ENCODE peak calls at places on chromosome 4, in ten cellular contexts. H is astrocyte of the spinal cord; O is CD8-positive, alpha-beta T cell; C is cardiac muscle cell; S is kidney; U is GM10248; K is NB4; G is WTC11; W is heart left ventricle; M is fibroblast of villous mesenchyme. A is an unnamed sample.

GRCh38 chr4:140884431-140885058 is 128.4 kb upstream of the TBC1D9 start:
- DNase-seq in M (peak), C (peak), O (no peak), H (peak), S (no peak), U (peak), W (peak), K (peak), G (peak), A (peak)

GRCh38 chr4:104749062-104749461 is 254.4 kb upstream of the CXXC4 start:
- DNase-seq in K (peak), S (no peak), W (no peak), G (no peak), C (no peak), M (no peak), O (no peak), H (no peak), U (no peak), A (no peak)

GRCh38 chr4:119652978-119653377 is 24.4 kb upstream of the PDE5A start:
- DNase-seq in C (no peak), S (no peak), M (no peak), K (no peak), W (no peak), G (no peak), H (peak), O (no peak), U (no peak), A (no peak)

GRCh38 chr4:86959588-86960500 is 25.0 kb downstream of the AFF1 start:
- DNase-seq in H (no peak), G (peak), S (no peak), O (no peak), W (no peak), C (peak), U (no peak), M (no peak), K (peak), A (no peak)

GRCh38 chr4:186669159-186669720 is 54.4 kb downstream of the FAT1 start:
- DNase-seq in O (no peak), H (peak), S (no peak), G (peak), K (peak), M (peak), W (peak), U (no peak), C (peak), A (no peak)

GRCh38 chr4:71268156-71268555 is 70.7 kb upstream of the SLC4A4 start:
- DNase-seq in H (no peak), K (no peak), M (no peak), G (no peak), U (no peak), C (peak), S (no peak), W (no peak), O (no peak), A (no peak)

GRCh38 chr4:62204136-62204535 is 1004.0 kb downstream of the ADGRL3 start:
- DNase-seq in S (no peak), G (no peak), C (no peak), O (no peak), U (no peak), H (no peak), K (no peak), M (no peak), W (no peak), A (no peak)

GRCh38 chr4:169147217-169147616 is 123.5 kb downstream of the SH3RF1 start:
- DNase-seq in K (no peak), S (no peak), C (no peak), G (no peak), H (peak), M (no peak), W (no peak), O (no peak), U (no peak), A (no peak)

GRCh38 chr4:3740256-3740655 is 25.9 kb upstream of the ADRA2C start:
- DNase-seq in W (no peak), S (no peak), U (no peak), O (no peak), G (no peak), M (no peak), K (peak), C (no peak), H (no peak), A (no peak)

GRCh38 chr4:169621754-169622481 is 1.5 kb downstream of the CLCN3 start:
- DNase-seq in C (no peak), U (no peak), W (no peak), K (peak), G (no peak), O (no peak), M (peak), S (no peak), H (peak), A (no peak)

GRCh38 chr4:20773144-20773997 is 73.1 kb downstream of the PACRGL start:
- DNase-seq in G (peak), U (peak), K (peak), H (peak), O (no peak), M (peak), C (peak), W (no peak), S (no peak), A (no peak)

GRCh38 chr4:2898001-2898400 is 54.4 kb downstream of the ADD1 start:
- DNase-seq in H (no peak), M (no peak), C (no peak), K (no peak), W (no peak), O (no peak), U (no peak), S (no peak), G (no peak), A (no peak)

GRCh38 chr4:182190306-182190705 is 52.9 kb upstream of the TENM3 start:
- DNase-seq in S (no peak), O (no peak), C (peak), W (no peak), G (no peak), U (no peak), M (no peak), K (no peak), H (no peak), A (no peak)

GRCh38 chr4:98794565-98795205 is 134.2 kb downstream of the EIF4E start:
- DNase-seq in M (peak), S (no peak), W (no peak), G (no peak), O (no peak), C (peak), U (no peak), K (peak), H (peak), A (no peak)

GRCh38 chr4:43360296-43360695 is 467.8 kb downstream of the GRXCR1 start:
- DNase-seq in H (no peak), U (no peak), W (no peak), G (no peak), K (no peak), C (no peak), O (no peak), M (no peak), S (no peak), A (no peak)

GRCh38 chr4:33052241-33052640 is 2332.1 kb downstream of the PCDH7 start:
- DNase-seq in U (no peak), K (no peak), G (no peak), M (peak), W (no peak), H (no peak), S (no peak), O (no peak), C (no peak), A (no peak)

GRCh38 chr4:151933122-151933827 is 172.5 kb upstream of the GATB start:
- DNase-seq in W (peak), H (no peak), G (no peak), U (no peak), O (no peak), C (no peak), S (no peak), K (peak), M (no peak), A (no peak)
- TF ChIP-seq CTCF in W (no peak), H (no peak), G (no peak), U (no peak), O (no peak), C (no peak), S (no peak), K (no peak), M (no peak), A (no peak)

GRCh38 chr4:112895785-112896184 is 153.7 kb upstream of the ANK2 start:
- DNase-seq in O (no peak), H (peak), G (peak), M (no peak), C (no peak), K (no peak), S (no peak), W (no peak), U (no peak), A (no peak)

GRCh38 chr4:112898357-112899141 is 150.9 kb upstream of the ANK2 start:
- DNase-seq in U (no peak), W (no peak), C (no peak), M (no peak), O (no peak), S (no peak), G (no peak), H (peak), K (no peak), A (no peak)

GRCh38 chr4:112894951-112895350 is 154.5 kb upstream of the ANK2 start:
- DNase-seq in G (no peak), U (no peak), C (no peak), W (no peak), M (no peak), K (no peak), O (no peak), S (no peak), H (no peak), A (no peak)

GRCh38 chr4:112896326-112896892 is 153.0 kb upstream of the ANK2 start:
- DNase-seq in S (no peak), C (no peak), G (no peak), K (no peak), M (no peak), O (no peak), H (no peak), W (no peak), U (no peak), A (no peak)

GRCh38 chr4:112897548-112897947 is 151.9 kb upstream of the ANK2 start:
- DNase-seq in G (peak), H (no peak), W (no peak), S (no peak), U (no peak), O (no peak), M (no peak), K (no peak), C (peak), A (no peak)
- TF ChIP-seq CTCF in G (no peak), H (no peak), W (no peak), S (no peak), U (no peak), O (no peak), M (no peak), K (no peak), C (no peak), A (no peak)

DNA sequence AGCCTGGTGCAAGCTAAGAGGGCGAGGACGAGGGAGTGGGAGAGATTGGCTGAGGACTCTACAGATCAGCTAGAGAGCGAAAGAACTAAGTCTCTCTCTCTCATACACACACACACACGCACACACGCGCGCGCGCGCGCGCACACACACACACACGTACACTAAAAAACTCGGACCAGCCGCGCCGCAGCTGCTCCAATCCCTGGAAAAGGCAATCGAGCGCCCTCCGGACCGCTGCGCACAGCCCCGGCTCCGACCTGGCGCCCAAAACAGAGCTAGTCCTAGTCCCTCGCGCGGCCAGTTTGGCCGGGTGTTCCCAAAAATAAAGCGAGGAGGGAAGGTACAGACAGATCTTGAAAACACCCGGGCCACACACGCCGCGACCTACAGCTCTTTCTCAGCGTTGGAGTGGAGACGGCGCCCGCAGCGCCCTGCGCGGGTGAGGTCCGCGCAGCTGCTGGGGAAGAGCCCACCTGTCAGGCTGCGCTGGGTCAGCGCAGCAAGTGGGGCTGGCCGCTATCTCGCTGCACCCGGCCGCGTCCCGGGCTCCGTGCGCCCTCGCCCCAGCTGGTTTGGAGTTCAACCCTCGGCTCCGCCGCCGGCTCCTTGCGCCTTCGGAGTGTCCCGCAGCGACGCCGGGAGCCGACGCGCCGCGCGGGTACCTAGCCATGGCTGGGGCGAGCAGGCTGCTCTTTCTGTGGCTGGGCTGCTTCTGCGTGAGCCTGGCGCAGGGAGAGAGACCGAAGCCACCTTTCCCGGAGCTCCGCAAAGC is at the start of gene BMP3:
- DNase-seq in O (no peak), M (peak), K (no peak), U (no peak), C (peak), H (peak), S (peak), G (peak), W (no peak), A (no peak)
- TF ChIP-seq CTCF in O (no peak), M (no peak), K (no peak), U (no peak), C (no peak), H (no peak), S (no peak), G (no peak), W (no peak), A (no peak)

GRCh38 chr4:151359576-151359975 is 34.2 kb upstream of the SH3D19 start:
- DNase-seq in C (no peak), H (no peak), K (no peak), M (no peak), O (no peak), W (no peak), U (no peak), S (no peak), G (no peak), A (no peak)

GRCh38 chr4:151358266-151358665 is 32.9 kb upstream of the SH3D19 start:
- DNase-seq in W (no peak), M (no peak), O (no peak), G (no peak), K (no peak), H (no peak), S (no peak), C (no peak), U (no peak), A (no peak)

GRCh38 chr4:151361126-151361525 is 35.7 kb upstream of the SH3D19 start:
- DNase-seq in C (no peak), K (no peak), H (no peak), O (no peak), U (no peak), G (no peak), S (no peak), M (no peak), W (no peak), A (no peak)

GRCh38 chr4:151361966-151362365 is 36.6 kb upstream of the SH3D19 start:
- DNase-seq in S (no peak), M (no peak), C (peak), U (no peak), W (no peak), K (no peak), G (no peak), H (no peak), O (no peak), A (no peak)

DNA sequence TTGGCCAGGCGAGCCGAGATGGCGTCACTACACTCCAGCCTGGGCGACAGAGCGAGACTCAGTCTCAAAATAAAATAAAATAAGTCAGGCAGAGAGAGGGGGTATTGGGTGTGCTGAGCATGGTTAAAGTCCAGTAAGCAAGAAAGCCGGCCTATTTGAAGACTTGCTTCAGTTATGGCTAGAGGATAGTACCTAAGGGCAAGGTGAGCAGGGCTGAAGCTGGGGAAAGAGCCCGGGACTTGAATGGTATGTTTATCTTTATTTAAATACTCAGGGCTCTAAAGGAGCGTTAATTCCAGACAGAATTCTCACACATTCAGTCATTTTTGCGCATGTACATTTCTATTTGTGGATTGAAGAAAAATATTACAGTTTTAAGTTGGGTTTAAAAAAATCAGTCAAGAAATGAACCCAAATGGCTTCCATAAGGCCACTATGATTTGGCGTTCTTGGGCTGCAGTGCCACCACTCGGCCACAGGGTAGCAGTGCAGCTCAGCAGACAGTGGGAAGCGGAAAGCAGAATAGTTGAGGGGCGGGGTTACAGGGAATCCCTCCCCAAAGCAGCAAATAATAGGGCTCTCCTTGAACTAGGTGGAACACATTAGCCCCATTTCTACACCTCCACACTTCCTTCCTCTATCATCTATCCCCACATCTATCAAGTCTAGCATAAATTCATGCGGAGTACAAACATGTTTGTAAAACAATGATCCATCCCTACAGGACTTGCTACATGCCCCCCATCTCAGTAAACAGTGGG is 37.2 kb upstream of the SH3D19 start:
- DNase-seq in M (peak), S (peak), O (peak), G (peak), K (peak), H (peak), W (peak), C (peak), U (peak), A (peak)
- TF ChIP-seq CTCF in M (peak), S (peak), O (peak), G (peak), K (peak), H (peak), W (peak), C (peak), U (peak), A (peak)

A was measured in gastrocnemius medialis.